ENCODE peak calls at places on chromosomes 13 and 19, in nine cellular contexts. N, I, S, Z, D, G, R, J and E are unnamed samples.

GRCh38 chr19:16293133-16294085 is 31.2 kb upstream of the KLF2 start:
- DNase-seq in N (peak; percentile 84), I (peak; percentile 96), S (peak; percentile 66), Z (no peak), D (peak; percentile 94), G (peak; percentile 92), R (peak; percentile 84), J (no peak), E (no peak)

GRCh38 chr13:99018418-99019180 is 40.7 kb upstream of the DOCK9 start:
- DNase-seq in N (no peak), I (no peak), S (no peak), Z (no peak), D (no peak), G (no peak), R (no peak), J (no peak), E (no peak)

GRCh38 chr19:18309525-18310064 is 13.3 kb downstream of the LSM4 start:
- DNase-seq in N (no peak), I (no peak), S (no peak), Z (no peak), D (no peak), G (no peak), R (no peak), J (no peak), E (no peak)

GRCh38 chr13:67267136-67267535 is 37.0 kb upstream of the PCDH9 start:
- DNase-seq in N (no peak), I (peak; percentile 14), S (no peak), Z (no peak), D (no peak), G (no peak), R (no peak), J (no peak), E (no peak)

GRCh38 chr13:111666377-111666776 is 345.9 kb downstream of the TEX29 start:
- DNase-seq in N (no peak), I (no peak), S (no peak), Z (no peak), D (no peak), G (no peak), R (no peak), J (no peak), E (no peak)

GRCh38 chr13:32984857-32985626 is 31.2 kb upstream of the KL start:
- DNase-seq in N (no peak), I (no peak), S (peak; percentile 18), Z (no peak), D (peak; percentile 93), G (no peak), R (no peak), J (peak; percentile 18), E (no peak)

GRCh38 chr13:97240789-97241734 is 18.9 kb downstream of the MBNL2 start:
- DNase-seq in N (peak; percentile 30), I (no peak), S (no peak), Z (no peak), D (no peak), G (no peak), R (no peak), J (no peak), E (no peak)

GRCh38 chr13:94249512-94249911 is 230.0 kb downstream of the DCT start:
- DNase-seq in N (no peak), I (peak; percentile 92), S (no peak), Z (peak; percentile 93), D (no peak), G (no peak), R (no peak), J (no peak), E (no peak)

GRCh38 chr13:33281951-33282595 is 3.5 kb downstream of the STARD13 start:
- DNase-seq in N (no peak), I (peak; percentile 58), S (no peak), Z (no peak), D (peak; percentile 19), G (no peak), R (no peak), J (no peak), E (no peak)

GRCh38 chr13:74867460-74867859 is 614.5 kb downstream of the TBC1D4 start:
- DNase-seq in N (no peak), I (peak; percentile 39), S (no peak), Z (no peak), D (no peak), G (no peak), R (no peak), J (no peak), E (no peak)

GRCh38 chr13:73248711-73249580 is 190.1 kb downstream of the KLF5 start:
- DNase-seq in N (no peak), I (no peak), S (no peak), Z (no peak), D (peak; percentile 4), G (no peak), R (no peak), J (no peak), E (no peak)

GRCh38 chr13:113907637-113908617 is 44.1 kb upstream of the GAS6 start:
- DNase-seq in N (no peak), I (no peak), S (peak; percentile 36), Z (no peak), D (no peak), G (peak; percentile 17), R (no peak), J (no peak), E (no peak)

GRCh38 chr19:31448221-31448657 is 99.0 kb upstream of the TSHZ3 start:
- DNase-seq in N (peak; percentile 89), I (peak; percentile 65), S (peak; percentile 29), Z (no peak), D (peak; percentile 32), G (peak; percentile 65), R (peak; percentile 85), J (no peak), E (no peak)

GRCh38 chr13:76656496-76656895 is 229.7 kb downstream of the KCTD12 start:
- DNase-seq in N (no peak), I (no peak), S (no peak), Z (no peak), D (no peak), G (no peak), R (no peak), J (no peak), E (no peak)

GRCh38 chr13:80082396-80083096 is 258.4 kb downstream of the SPRY2 start:
- DNase-seq in N (no peak), I (peak; percentile 45), S (no peak), Z (peak; percentile 43), D (no peak), G (no peak), R (no peak), J (no peak), E (no peak)

DNA sequence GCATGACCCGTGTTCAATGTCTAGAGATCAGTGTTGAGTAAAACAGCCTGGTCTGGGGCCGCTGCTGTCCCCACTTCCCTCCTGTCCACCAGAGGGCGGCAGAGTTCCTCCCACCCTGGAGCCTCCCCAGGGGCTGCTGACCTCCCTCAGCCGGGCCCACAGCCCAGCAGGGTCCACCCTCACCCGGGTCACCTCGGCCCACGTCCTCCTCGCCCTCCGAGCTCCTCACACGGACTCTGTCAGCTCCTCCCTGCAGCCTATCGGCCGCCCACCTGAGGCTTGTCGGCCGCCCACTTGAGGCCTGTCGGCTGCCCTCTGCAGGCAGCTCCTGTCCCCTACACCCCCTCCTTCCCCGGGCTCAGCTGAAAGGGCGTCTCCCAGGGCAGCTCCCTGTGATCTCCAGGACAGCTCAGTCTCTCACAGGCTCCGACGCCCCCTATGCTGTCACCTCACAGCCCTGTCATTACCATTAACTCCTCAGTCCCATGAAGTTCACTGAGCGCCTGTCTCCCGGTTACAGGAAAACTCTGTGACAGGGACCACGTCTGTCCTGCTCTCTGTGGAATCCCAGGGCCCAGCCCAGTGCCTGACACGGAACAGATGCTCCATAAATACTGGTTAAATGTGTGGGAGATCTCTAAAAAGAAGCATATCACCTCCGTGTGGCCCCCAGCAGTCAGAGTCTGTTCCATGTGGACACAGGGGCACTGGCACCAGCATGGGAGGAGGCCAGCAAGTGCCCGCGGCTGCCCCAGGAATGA is 1.5 kb upstream of the CEACAM5 start:
- DNase-seq in N (peak; percentile 42), I (no peak), S (peak; percentile 87), Z (no peak), D (peak; percentile 91), G (no peak), R (peak; percentile 59), J (peak; percentile 67), E (peak; percentile 60)
- TF ChIP-seq CTCF in N (peak; percentile 62), I (peak; percentile 66), S (peak; percentile 82), Z (peak; percentile 83), D (peak; percentile 100), G (no peak), R (peak; percentile 17), J (peak; percentile 90), E (peak; percentile 99)

GRCh38 chr13:52067237-52067636 is 42.7 kb downstream of the UTP14C start:
- DNase-seq in N (no peak), I (no peak), S (no peak), Z (no peak), D (peak; percentile 21), G (no peak), R (no peak), J (no peak), E (no peak)

DNA sequence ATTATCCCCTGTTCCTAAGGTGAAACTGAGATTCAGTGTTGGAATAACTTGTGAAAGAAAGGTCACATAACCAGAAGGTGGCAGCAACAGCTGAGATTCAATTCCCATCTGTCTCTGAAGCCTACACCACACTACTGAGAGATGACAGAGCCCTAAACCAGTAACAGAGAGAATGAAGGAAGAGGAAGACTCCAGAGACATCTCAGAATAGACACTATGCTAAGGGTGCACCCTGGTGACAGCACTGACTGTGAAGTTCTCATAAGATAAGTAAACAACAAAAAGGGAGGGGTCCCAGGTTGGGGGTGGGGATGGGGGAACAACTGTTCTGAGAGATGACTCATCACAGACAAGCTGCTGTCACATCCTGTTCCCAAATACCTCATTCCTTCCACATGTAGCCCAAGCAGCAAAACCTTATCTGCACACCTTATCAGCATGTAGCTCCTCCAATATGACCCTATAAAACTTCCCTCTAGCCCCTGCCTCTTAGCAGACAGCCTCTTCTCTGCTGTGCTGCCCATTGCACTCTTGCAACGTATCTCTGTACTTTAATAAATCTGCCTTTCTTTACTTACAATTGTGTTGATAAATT is 46.5 kb downstream of the UTP14C start:
- DNase-seq in N (no peak), I (peak; percentile 27), S (no peak), Z (no peak), D (no peak), G (no peak), R (no peak), J (peak; percentile 9), E (no peak)
- TF ChIP-seq CTCF in N (peak; percentile 29), I (peak; percentile 39), S (no peak), Z (peak; percentile 51), D (no peak), G (no peak), R (no peak), J (no peak), E (no peak)

GRCh38 chr13:37473035-37473434 is 125.5 kb downstream of the POSTN start:
- DNase-seq in N (no peak), I (no peak), S (no peak), Z (no peak), D (no peak), G (no peak), R (no peak), J (no peak), E (no peak)
- TF ChIP-seq CTCF in N (no peak), I (no peak), S (no peak), Z (peak; percentile 28), D (no peak), G (no peak), R (no peak), J (no peak), E (no peak)

DNA sequence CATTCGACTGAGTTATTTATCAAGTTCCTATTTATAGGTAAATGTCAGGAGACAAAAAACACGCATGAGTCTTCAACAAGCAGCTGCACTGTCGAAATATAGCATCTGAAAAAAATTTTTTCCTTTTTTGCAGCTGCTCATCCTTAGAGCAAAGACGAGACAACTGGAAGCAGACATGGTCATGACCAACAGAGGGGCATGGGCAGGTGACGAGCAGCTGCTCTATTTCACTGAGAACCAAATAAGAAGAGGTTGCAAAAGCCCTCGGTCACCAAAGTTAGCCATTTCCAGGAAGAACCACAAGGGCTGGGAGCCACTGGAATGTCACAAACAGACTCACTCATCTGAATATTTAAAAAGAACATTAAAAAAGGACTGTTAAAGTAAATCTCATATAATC is 22.2 kb downstream of the SOHLH2 start:
- DNase-seq in N (no peak), I (no peak), S (no peak), Z (no peak), D (no peak), G (no peak), R (no peak), J (no peak), E (no peak)
- TF ChIP-seq CTCF in N (no peak), I (peak; percentile 4), S (no peak), Z (no peak), D (no peak), G (no peak), R (no peak), J (no peak), E (no peak)